ENCODE peak calls at places on chromosomes 13 and 19, in eight cellular contexts. U, X, Q, N, Y, H, O and F are unnamed samples.

GRCh38 chr19:919157-920050 is 2.3 kb downstream of the KISS1R start:
- DNase-seq in U (no peak), X (no peak), Q (no peak), N (no peak), Y (no peak), H (no peak), O (no peak), F (no peak)

GRCh38 chr13:32454886-32455593 is 27.1 kb upstream of the N4BP2L1 start:
- DNase-seq in U (no peak), X (no peak), Q (no peak), N (no peak), Y (no peak), H (no peak), O (no peak), F (no peak)

GRCh38 chr13:50629497-50629896 is 214.0 kb downstream of the DLEU7 start:
- DNase-seq in U (no peak), X (no peak), Q (no peak), N (no peak), Y (no peak), H (no peak), O (no peak), F (no peak)

GRCh38 chr13:26017196-26017921 is 34.5 kb downstream of the SHISA2 start:
- DNase-seq in U (no peak), X (no peak), Q (no peak), N (no peak), Y (no peak), H (no peak), O (no peak), F (no peak)

GRCh38 chr13:77150651-77151050 is 123.7 kb upstream of the FBXL3 start:
- DNase-seq in U (no peak), X (no peak), Q (no peak), N (no peak), Y (no peak), H (no peak), O (no peak), F (no peak)

GRCh38 chr19:6551607-6552450 is 21.0 kb downstream of the TNFSF9 start:
- DNase-seq in U (peak), X (no peak), Q (no peak), N (peak), Y (no peak), H (no peak), O (no peak), F (no peak)

GRCh38 chr19:40684280-40684679 is 6.2 kb downstream of the NUMBL start:
- DNase-seq in U (no peak), X (no peak), Q (no peak), N (no peak), Y (no peak), H (no peak), O (no peak), F (no peak)

GRCh38 chr13:99973163-99973785 is 1.7 kb upstream of the ZIC5 start:
- DNase-seq in U (no peak), X (no peak), Q (no peak), N (no peak), Y (no peak), H (no peak), O (no peak), F (no peak)

GRCh38 chr19:1469936-1470863 is 8.8 kb downstream of the C19orf25 start:
- DNase-seq in U (peak), X (no peak), Q (peak), N (peak), Y (no peak), H (no peak), O (peak), F (no peak)

GRCh38 chr19:34017024-34017423 is 155.3 kb upstream of the LSM14A start:
- DNase-seq in U (no peak), X (no peak), Q (no peak), N (no peak), Y (no peak), H (no peak), O (no peak), F (peak)

GRCh38 chr19:1690570-1691307 is 38.3 kb upstream of the TCF3 start:
- DNase-seq in U (peak), X (no peak), Q (no peak), N (peak), Y (no peak), H (no peak), O (peak), F (no peak)

GRCh38 chr13:101767096-101767495 is 314.6 kb downstream of the ITGBL1 start:
- DNase-seq in U (no peak), X (no peak), Q (no peak), N (no peak), Y (no peak), H (no peak), O (no peak), F (no peak)

GRCh38 chr13:109672545-109672944 is 113.8 kb downstream of the IRS2 start:
- DNase-seq in U (no peak), X (peak), Q (no peak), N (peak), Y (no peak), H (no peak), O (no peak), F (no peak)

GRCh38 chr19:14505488-14506239 is 9.7 kb upstream of the GIPC1 start:
- DNase-seq in U (peak), X (peak), Q (no peak), N (no peak), Y (peak), H (peak), O (peak), F (no peak)